ENCODE peak calls at places on chromosome 2, in eight cellular contexts. One of them, this sample, is unnamed.

GRCh38 chr2:85057236-85057635 is 76.0 kb upstream of the TCF7L1 start:
- DNase-seq in HFFc6: no peak
- DNase-seq in GM13976: no peak
- DNase-seq in neural progenitor cell: no peak
- DNase-seq in astrocyte of the spinal cord: no peak
- DNase-seq in adrenal gland: no peak
- DNase-seq in fibroblast of lung: no peak
- DNase-seq in hepatocyte: no peak
- DNase-seq in this sample: no peak

GRCh38 chr2:201228912-201229290 is 31.4 kb upstream of the CASP8 start:
- DNase-seq in HFFc6: no peak
- DNase-seq in adrenal gland: no peak
- DNase-seq in astrocyte of the spinal cord: no peak
- DNase-seq in fibroblast of lung: no peak
- DNase-seq in neural progenitor cell: no peak
- DNase-seq in GM13976: no peak
- DNase-seq in hepatocyte: no peak
- DNase-seq in this sample: no peak

GRCh38 chr2:230067990-230068657 is 600 bp downstream of the SLC16A14 start:
- DNase-seq in adrenal gland: peak
- DNase-seq in hepatocyte: peak
- DNase-seq in GM13976: peak
- DNase-seq in neural progenitor cell: peak
- DNase-seq in fibroblast of lung: peak
- DNase-seq in astrocyte of the spinal cord: peak
- DNase-seq in HFFc6: no peak
- DNase-seq in this sample: peak

GRCh38 chr2:13522917-13523821 is 806.4 kb downstream of the TRIB2 start:
- DNase-seq in hepatocyte: peak
- DNase-seq in HFFc6: no peak
- DNase-seq in GM13976: peak
- DNase-seq in neural progenitor cell: no peak
- DNase-seq in astrocyte of the spinal cord: peak
- DNase-seq in fibroblast of lung: no peak
- DNase-seq in adrenal gland: no peak
- DNase-seq in this sample: peak

GRCh38 chr2:31234690-31235503 is 945 bp downstream of the EHD3 start:
- DNase-seq in HFFc6: no peak
- DNase-seq in GM13976: no peak
- DNase-seq in adrenal gland: no peak
- DNase-seq in astrocyte of the spinal cord: no peak
- DNase-seq in hepatocyte: no peak
- DNase-seq in neural progenitor cell: no peak
- DNase-seq in fibroblast of lung: no peak
- DNase-seq in this sample: no peak

GRCh38 chr2:68632026-68632425 is 11.4 kb upstream of the PROKR1 start:
- DNase-seq in HFFc6: no peak
- DNase-seq in astrocyte of the spinal cord: no peak
- DNase-seq in hepatocyte: no peak
- DNase-seq in adrenal gland: no peak
- DNase-seq in neural progenitor cell: no peak
- DNase-seq in GM13976: no peak
- DNase-seq in fibroblast of lung: no peak
- DNase-seq in this sample: no peak

GRCh38 chr2:26033270-26033768 is 565 bp upstream of the RAB10 start:
- DNase-seq in HFFc6: peak
- DNase-seq in neural progenitor cell: peak
- DNase-seq in fibroblast of lung: peak
- DNase-seq in hepatocyte: peak
- DNase-seq in GM13976: no peak
- DNase-seq in astrocyte of the spinal cord: peak
- DNase-seq in adrenal gland: peak
- DNase-seq in this sample: peak

GRCh38 chr2:46248171-46248570 is 49.0 kb upstream of the EPAS1 start:
- DNase-seq in GM13976: no peak
- DNase-seq in neural progenitor cell: no peak
- DNase-seq in HFFc6: no peak
- DNase-seq in fibroblast of lung: peak
- DNase-seq in astrocyte of the spinal cord: no peak
- DNase-seq in adrenal gland: no peak
- DNase-seq in hepatocyte: no peak
- DNase-seq in this sample: no peak

GRCh38 chr2:179059026-179059680 is 9.2 kb upstream of the CCDC141 start:
- DNase-seq in astrocyte of the spinal cord: no peak
- DNase-seq in neural progenitor cell: peak
- DNase-seq in hepatocyte: no peak
- DNase-seq in GM13976: peak
- DNase-seq in HFFc6: no peak
- DNase-seq in adrenal gland: no peak
- DNase-seq in fibroblast of lung: no peak
- DNase-seq in this sample: no peak

GRCh38 chr2:38176619-38177021 is 100.7 kb upstream of the CYP1B1 start:
- DNase-seq in HFFc6: no peak
- DNase-seq in hepatocyte: no peak
- DNase-seq in astrocyte of the spinal cord: peak
- DNase-seq in adrenal gland: no peak
- DNase-seq in neural progenitor cell: no peak
- DNase-seq in fibroblast of lung: peak
- DNase-seq in GM13976: no peak
- DNase-seq in this sample: no peak

GRCh38 chr2:191899442-191899841 is 52.6 kb upstream of the CAVIN2 start:
- DNase-seq in hepatocyte: no peak
- DNase-seq in adrenal gland: no peak
- DNase-seq in fibroblast of lung: peak
- DNase-seq in neural progenitor cell: no peak
- DNase-seq in astrocyte of the spinal cord: peak
- DNase-seq in HFFc6: peak
- DNase-seq in GM13976: no peak
- DNase-seq in this sample: no peak

GRCh38 chr2:200258881-200259576 is 47.5 kb upstream of the SPATS2L start:
- DNase-seq in hepatocyte: no peak
- DNase-seq in fibroblast of lung: no peak
- DNase-seq in neural progenitor cell: no peak
- DNase-seq in adrenal gland: no peak
- DNase-seq in HFFc6: no peak
- DNase-seq in astrocyte of the spinal cord: no peak
- DNase-seq in GM13976: no peak
- DNase-seq in this sample: no peak

GRCh38 chr2:31413025-31413424 is 1.5 kb downstream of the XDH start:
- DNase-seq in astrocyte of the spinal cord: no peak
- DNase-seq in HFFc6: peak
- DNase-seq in GM13976: no peak
- DNase-seq in adrenal gland: no peak
- DNase-seq in neural progenitor cell: no peak
- DNase-seq in hepatocyte: peak
- DNase-seq in fibroblast of lung: peak
- DNase-seq in this sample: no peak

GRCh38 chr2:148832626-148833025 is 42.4 kb upstream of the KIF5C start:
- DNase-seq in fibroblast of lung: no peak
- DNase-seq in HFFc6: no peak
- DNase-seq in astrocyte of the spinal cord: no peak
- DNase-seq in GM13976: no peak
- DNase-seq in hepatocyte: no peak
- DNase-seq in adrenal gland: no peak
- DNase-seq in neural progenitor cell: no peak
- DNase-seq in this sample: no peak

GRCh38 chr2:223797073-223797472 is 40.3 kb downstream of the AP1S3 start:
- DNase-seq in GM13976: no peak
- DNase-seq in fibroblast of lung: peak
- DNase-seq in astrocyte of the spinal cord: peak
- DNase-seq in HFFc6: no peak
- DNase-seq in neural progenitor cell: no peak
- DNase-seq in adrenal gland: no peak
- DNase-seq in hepatocyte: no peak
- DNase-seq in this sample: no peak

GRCh38 chr2:191303349-191304005 is 58.3 kb downstream of the MYO1B start:
- DNase-seq in neural progenitor cell: no peak
- DNase-seq in fibroblast of lung: no peak
- DNase-seq in GM13976: no peak
- DNase-seq in astrocyte of the spinal cord: no peak
- DNase-seq in HFFc6: no peak
- DNase-seq in hepatocyte: peak
- DNase-seq in adrenal gland: no peak
- DNase-seq in this sample: no peak

GRCh38 chr2:238771193-238771592 is 76.7 kb upstream of the TWIST2 start:
- DNase-seq in astrocyte of the spinal cord: peak
- DNase-seq in neural progenitor cell: peak
- DNase-seq in HFFc6: peak
- DNase-seq in hepatocyte: peak
- DNase-seq in GM13976: no peak
- DNase-seq in adrenal gland: no peak
- DNase-seq in fibroblast of lung: peak
- DNase-seq in this sample: no peak
- TF ChIP-seq CTCF in astrocyte of the spinal cord: peak
- TF ChIP-seq CTCF in neural progenitor cell: peak
- TF ChIP-seq CTCF in HFFc6: peak
- TF ChIP-seq CTCF in hepatocyte: peak
- TF ChIP-seq CTCF in GM13976: no peak
- TF ChIP-seq CTCF in adrenal gland: no peak
- TF ChIP-seq CTCF in fibroblast of lung: peak
- TF ChIP-seq CTCF in this sample: no peak

GRCh38 chr2:128646091-128646490 is 327.4 kb upstream of the HS6ST1 start:
- DNase-seq in fibroblast of lung: no peak
- DNase-seq in HFFc6: no peak
- DNase-seq in adrenal gland: no peak
- DNase-seq in GM13976: no peak
- DNase-seq in hepatocyte: no peak
- DNase-seq in astrocyte of the spinal cord: no peak
- DNase-seq in neural progenitor cell: no peak
- DNase-seq in this sample: no peak

GRCh38 chr2:128645631-128646030 is 327.0 kb upstream of the HS6ST1 start:
- DNase-seq in astrocyte of the spinal cord: no peak
- DNase-seq in HFFc6: no peak
- DNase-seq in fibroblast of lung: no peak
- DNase-seq in GM13976: no peak
- DNase-seq in adrenal gland: no peak
- DNase-seq in neural progenitor cell: no peak
- DNase-seq in hepatocyte: no peak
- DNase-seq in this sample: no peak

GRCh38 chr2:128643221-128644065 is 324.8 kb upstream of the HS6ST1 start:
- DNase-seq in HFFc6: no peak
- DNase-seq in neural progenitor cell: no peak
- DNase-seq in hepatocyte: no peak
- DNase-seq in GM13976: no peak
- DNase-seq in astrocyte of the spinal cord: no peak
- DNase-seq in fibroblast of lung: no peak
- DNase-seq in adrenal gland: no peak
- DNase-seq in this sample: no peak

GRCh38 chr2:128644156-128644555 is 325.5 kb upstream of the HS6ST1 start:
- DNase-seq in fibroblast of lung: no peak
- DNase-seq in HFFc6: no peak
- DNase-seq in GM13976: no peak
- DNase-seq in hepatocyte: no peak
- DNase-seq in neural progenitor cell: peak
- DNase-seq in astrocyte of the spinal cord: no peak
- DNase-seq in adrenal gland: no peak
- DNase-seq in this sample: no peak

GRCh38 chr2:128644745-128645256 is 326.1 kb upstream of the HS6ST1 start:
- DNase-seq in GM13976: no peak
- DNase-seq in HFFc6: no peak
- DNase-seq in hepatocyte: no peak
- DNase-seq in neural progenitor cell: peak
- DNase-seq in fibroblast of lung: peak
- DNase-seq in adrenal gland: no peak
- DNase-seq in astrocyte of the spinal cord: no peak
- DNase-seq in this sample: no peak
- TF ChIP-seq CTCF in GM13976: no peak
- TF ChIP-seq CTCF in HFFc6: no peak
- TF ChIP-seq CTCF in hepatocyte: no peak
- TF ChIP-seq CTCF in neural progenitor cell: peak
- TF ChIP-seq CTCF in fibroblast of lung: no peak
- TF ChIP-seq CTCF in adrenal gland: no peak
- TF ChIP-seq CTCF in astrocyte of the spinal cord: peak
- TF ChIP-seq CTCF in this sample: no peak

GRCh38 chr2:234632527-234633391 is 135.9 kb upstream of the ARL4C start:
- DNase-seq in hepatocyte: no peak
- DNase-seq in GM13976: no peak
- DNase-seq in adrenal gland: no peak
- DNase-seq in HFFc6: peak
- DNase-seq in neural progenitor cell: no peak
- DNase-seq in fibroblast of lung: peak
- DNase-seq in astrocyte of the spinal cord: peak
- DNase-seq in this sample: no peak

GRCh38 chr2:234631896-234632514 is 135.1 kb upstream of the ARL4C start:
- DNase-seq in neural progenitor cell: peak
- DNase-seq in fibroblast of lung: no peak
- DNase-seq in HFFc6: no peak
- DNase-seq in hepatocyte: no peak
- DNase-seq in adrenal gland: no peak
- DNase-seq in astrocyte of the spinal cord: no peak
- DNase-seq in GM13976: no peak
- DNase-seq in this sample: no peak

GRCh38 chr2:234633581-234634230 is 136.8 kb upstream of the ARL4C start:
- DNase-seq in fibroblast of lung: no peak
- DNase-seq in neural progenitor cell: no peak
- DNase-seq in adrenal gland: no peak
- DNase-seq in hepatocyte: no peak
- DNase-seq in GM13976: no peak
- DNase-seq in astrocyte of the spinal cord: no peak
- DNase-seq in HFFc6: no peak
- DNase-seq in this sample: no peak

GRCh38 chr2:234630676-234631350 is 133.9 kb upstream of the ARL4C start:
- DNase-seq in astrocyte of the spinal cord: peak
- DNase-seq in adrenal gland: no peak
- DNase-seq in fibroblast of lung: peak
- DNase-seq in neural progenitor cell: no peak
- DNase-seq in GM13976: no peak
- DNase-seq in hepatocyte: no peak
- DNase-seq in HFFc6: no peak
- DNase-seq in this sample: no peak

GRCh38 chr2:234635284-234635683 is 138.4 kb upstream of the ARL4C start:
- DNase-seq in fibroblast of lung: peak
- DNase-seq in HFFc6: no peak
- DNase-seq in GM13976: no peak
- DNase-seq in hepatocyte: no peak
- DNase-seq in adrenal gland: no peak
- DNase-seq in astrocyte of the spinal cord: no peak
- DNase-seq in neural progenitor cell: no peak
- DNase-seq in this sample: no peak
- TF ChIP-seq CTCF in fibroblast of lung: peak
- TF ChIP-seq CTCF in HFFc6: peak
- TF ChIP-seq CTCF in GM13976: no peak
- TF ChIP-seq CTCF in hepatocyte: no peak
- TF ChIP-seq CTCF in adrenal gland: no peak
- TF ChIP-seq CTCF in astrocyte of the spinal cord: peak
- TF ChIP-seq CTCF in neural progenitor cell: no peak
- TF ChIP-seq CTCF in this sample: no peak

GRCh38 chr2:81523344-81523743 is 1218.8 kb upstream of the LRRTM1 start:
- DNase-seq in hepatocyte: no peak
- DNase-seq in fibroblast of lung: no peak
- DNase-seq in GM13976: no peak
- DNase-seq in neural progenitor cell: no peak
- DNase-seq in adrenal gland: no peak
- DNase-seq in HFFc6: no peak
- DNase-seq in astrocyte of the spinal cord: no peak
- DNase-seq in this sample: no peak
- TF ChIP-seq CTCF in hepatocyte: no peak
- TF ChIP-seq CTCF in fibroblast of lung: no peak
- TF ChIP-seq CTCF in GM13976: no peak
- TF ChIP-seq CTCF in neural progenitor cell: peak
- TF ChIP-seq CTCF in adrenal gland: no peak
- TF ChIP-seq CTCF in HFFc6: no peak
- TF ChIP-seq CTCF in astrocyte of the spinal cord: no peak
- TF ChIP-seq CTCF in this sample: no peak

GRCh38 chr2:168712053-168712452 is 90.4 kb upstream of the NOSTRIN start:
- DNase-seq in astrocyte of the spinal cord: no peak
- DNase-seq in HFFc6: no peak
- DNase-seq in fibroblast of lung: no peak
- DNase-seq in hepatocyte: no peak
- DNase-seq in adrenal gland: no peak
- DNase-seq in neural progenitor cell: peak
- DNase-seq in GM13976: peak
- DNase-seq in this sample: peak
- TF ChIP-seq CTCF in astrocyte of the spinal cord: peak
- TF ChIP-seq CTCF in HFFc6: peak
- TF ChIP-seq CTCF in fibroblast of lung: no peak
- TF ChIP-seq CTCF in hepatocyte: no peak
- TF ChIP-seq CTCF in adrenal gland: no peak
- TF ChIP-seq CTCF in neural progenitor cell: peak
- TF ChIP-seq CTCF in GM13976: no peak
- TF ChIP-seq CTCF in this sample: peak

This sample was measured in GM13977.